ENCODE peak calls at places on chromosome 7, in five cellular contexts. M, K, D, Q and X are unnamed samples.

GRCh38 chr7:50335795-50336754 is 31.6 kb downstream of the IKZF1 start:
- DNase-seq in D (no peak), Q (no peak), K (no peak), M (no peak), X (no peak)

GRCh38 chr7:29161226-29161625 is 14.9 kb upstream of the CPVL start:
- DNase-seq in K (no peak), D (no peak), Q (no peak), M (no peak), X (no peak)

GRCh38 chr7:5667391-5667790 is 114.1 kb downstream of the RNF216 start:
- DNase-seq in Q (no peak), K (no peak), D (peak; percentile 53), M (no peak), X (no peak)

GRCh38 chr7:41979834-41980307 is 257.1 kb downstream of the GLI3 start:
- DNase-seq in D (no peak), M (no peak), Q (peak; percentile 79), K (no peak), X (no peak)

GRCh38 chr7:2474224-2474623 is 2.0 kb downstream of the GRIFIN start:
- DNase-seq in D (peak; percentile 73), K (no peak), Q (no peak), M (no peak), X (no peak)

GRCh38 chr7:114051871-114052324 is 133.1 kb upstream of the PPP1R3A start:
- DNase-seq in K (no peak), M (no peak), Q (no peak), D (no peak), X (no peak)

GRCh38 chr7:78357709-78358108 is 559.1 kb downstream of the PHTF2 start:
- DNase-seq in K (no peak), D (no peak), M (no peak), Q (no peak), X (no peak)

GRCh38 chr7:123879628-123880027 is 34.7 kb downstream of the HYAL4 start:
- DNase-seq in K (no peak), Q (no peak), D (no peak), M (no peak), X (no peak)

GRCh38 chr7:66729274-66729673 is 11.3 kb upstream of the RABGEF1 start:
- DNase-seq in K (no peak), D (no peak), Q (no peak), M (no peak), X (no peak)

GRCh38 chr7:139850906-139851305 is 21.8 kb downstream of the TBXAS1 start:
- DNase-seq in K (no peak), M (no peak), D (no peak), Q (no peak), X (no peak)

GRCh38 chr7:139734395-139734794 is 43.4 kb downstream of the HIPK2 start:
- DNase-seq in M (no peak), D (peak; percentile 59), Q (peak; percentile 99), K (no peak), X (no peak)

GRCh38 chr7:35781767-35782515 is 18.9 kb upstream of the SEPTIN7 start:
- DNase-seq in K (no peak), Q (no peak), M (no peak), D (no peak), X (no peak)

GRCh38 chr7:2009541-2010001 is 223.2 kb downstream of the MAD1L1 start:
- DNase-seq in K (peak; percentile 52), D (peak; percentile 90), M (no peak), Q (no peak), X (no peak)

GRCh38 chr7:148575640-148576411 is 14.7 kb upstream of the C7orf33 start:
- DNase-seq in M (peak; percentile 33), K (peak; percentile 59), Q (peak; percentile 70), D (peak; percentile 62), X (peak; percentile 32)
- TF ChIP-seq CTCF in M (no peak), K (peak; percentile 86), Q (peak; percentile 88), D (peak; percentile 93), X (peak; percentile 46)

DNA sequence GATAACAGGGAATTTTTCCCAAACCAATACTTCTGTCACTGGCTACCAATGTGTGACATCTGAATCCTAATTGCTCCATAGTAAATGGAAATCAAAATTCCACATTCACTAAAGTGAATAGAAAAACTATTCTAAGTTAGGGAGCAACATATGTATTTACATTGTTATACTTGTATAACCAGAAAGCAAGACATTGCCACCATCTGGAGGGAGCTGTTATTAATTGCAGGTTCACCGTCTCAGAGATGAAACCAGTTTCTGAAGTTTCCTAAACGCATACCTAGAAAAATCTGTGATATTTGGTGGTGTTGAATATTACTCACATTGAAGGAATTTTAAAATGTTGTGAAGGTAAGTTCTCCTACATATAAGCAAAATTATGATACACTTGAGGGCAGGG is 390.1 kb downstream of the NXPH1 start:
- DNase-seq in Q (no peak), M (no peak), K (no peak), D (no peak), X (no peak)
- TF ChIP-seq CTCF in Q (no peak), M (no peak), K (no peak), D (no peak), X (no peak)

DNA sequence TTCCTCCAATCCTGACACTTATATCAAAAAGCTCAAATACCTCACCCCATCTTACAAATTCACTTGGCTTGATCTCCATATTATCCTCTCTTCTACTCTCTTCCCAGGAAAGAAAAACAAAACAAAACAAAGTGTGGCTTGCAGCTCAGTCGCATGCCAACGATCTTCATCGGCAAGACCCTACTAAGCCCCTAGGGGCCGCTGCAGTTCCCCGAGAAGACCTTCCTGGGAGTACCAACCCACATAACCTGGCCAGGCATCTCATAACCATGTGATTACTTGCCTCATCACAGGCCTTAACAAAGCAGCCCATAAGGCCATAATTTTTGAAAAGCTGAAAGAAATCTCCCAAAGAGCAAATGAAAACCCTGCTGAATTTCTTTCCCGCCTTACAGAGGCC is 103.7 kb downstream of the ZNF92 start:
- DNase-seq in K (no peak), D (no peak), M (no peak), Q (no peak), X (no peak)
- TF ChIP-seq CTCF in K (no peak), D (peak; percentile 6), M (no peak), Q (no peak), X (no peak)

GRCh38 chr7:74059037-74059436 is 24.6 kb upstream of the LIMK1 start:
- DNase-seq in Q (no peak), M (no peak), D (peak; percentile 29), K (no peak), X (no peak)

GRCh38 chr7:74061840-74062539 is 21.6 kb upstream of the LIMK1 start:
- DNase-seq in Q (peak; percentile 96), K (peak; percentile 93), D (peak; percentile 99), M (peak; percentile 84), X (peak; percentile 90)

GRCh38 chr7:74058486-74058885 is 25.1 kb upstream of the LIMK1 start:
- DNase-seq in Q (no peak), D (peak; percentile 38), M (no peak), K (peak; percentile 33), X (no peak)

GRCh38 chr7:74057987-74058386 is 25.6 kb upstream of the LIMK1 start:
- DNase-seq in M (no peak), Q (no peak), K (no peak), D (no peak), X (no peak)

DNA sequence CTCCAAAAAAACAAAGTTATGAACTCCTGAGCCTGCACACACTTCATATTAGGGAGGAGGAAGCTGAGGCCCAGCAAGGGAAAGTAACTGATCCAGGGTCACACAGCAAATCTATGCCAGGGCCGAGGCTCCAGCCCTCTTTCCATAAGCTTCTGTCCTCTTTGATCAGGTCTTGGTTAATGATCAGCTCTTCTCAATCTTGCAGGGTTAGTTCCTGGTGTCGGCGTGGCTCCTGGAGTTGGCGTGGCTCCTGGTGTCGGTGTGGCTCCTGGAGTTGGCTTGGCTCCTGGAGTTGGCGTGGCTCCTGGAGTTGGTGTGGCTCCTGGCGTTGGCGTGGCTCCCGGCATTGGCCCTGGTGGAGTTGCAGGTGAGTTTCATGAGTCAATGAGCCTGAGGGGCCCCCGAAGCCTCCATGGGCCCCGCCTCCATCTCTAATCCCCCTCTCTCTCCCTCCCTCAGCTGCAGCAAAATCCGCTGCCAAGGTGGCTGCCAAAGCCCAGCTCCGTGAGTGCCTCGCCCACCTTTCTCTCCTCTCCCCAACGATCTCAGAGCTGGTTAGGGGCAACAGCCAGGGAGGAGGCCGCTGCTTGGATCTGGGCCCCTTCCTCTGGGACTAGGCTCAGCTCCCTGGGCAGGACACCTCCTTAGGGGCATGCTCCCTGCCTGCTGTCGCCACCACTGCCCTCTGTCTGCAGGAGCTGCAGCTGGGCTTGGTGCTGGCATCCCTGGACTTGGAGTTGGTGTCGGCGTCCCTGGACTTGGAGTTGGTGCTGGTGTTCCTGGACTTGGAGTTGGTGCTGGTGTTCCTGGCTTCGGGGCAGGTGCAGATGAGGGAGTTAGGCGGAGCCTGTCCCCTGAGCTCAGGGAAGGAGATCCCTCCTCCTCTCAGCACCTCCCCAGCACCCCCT is 23.7 kb upstream of the LIMK1 start:
- DNase-seq in D (peak; percentile 75), Q (no peak), M (peak; percentile 83), K (peak; percentile 99), X (peak; percentile 51)
- TF ChIP-seq CTCF in D (no peak), Q (no peak), M (no peak), K (no peak), X (no peak)

GRCh38 chr7:149872419-149873073 is 1.2 kb upstream of the ATP6V0E2 start:
- DNase-seq in D (peak; percentile 98), K (peak; percentile 70), Q (peak; percentile 76), M (peak; percentile 81), X (peak; percentile 74)
- TF ChIP-seq CTCF in D (no peak), K (no peak), Q (peak; percentile 12), M (no peak), X (no peak)

DNA sequence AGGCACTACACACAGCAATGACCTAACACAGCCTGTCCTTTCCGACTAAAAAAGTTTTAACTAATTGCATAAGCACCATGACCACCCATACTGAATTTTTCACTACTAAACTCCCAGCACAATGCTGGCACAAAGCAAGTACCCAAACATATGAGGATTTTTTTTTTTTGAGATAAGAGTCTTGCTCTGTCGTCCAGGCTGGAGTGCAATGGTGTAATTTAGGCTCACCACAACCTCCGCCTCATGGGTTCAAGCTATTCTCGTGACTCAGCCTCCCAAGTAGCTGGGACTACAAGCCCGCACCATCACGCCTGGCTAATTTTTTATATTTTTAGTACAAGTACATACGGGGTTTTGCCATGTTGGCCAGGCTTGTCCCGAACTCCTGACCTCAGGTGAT is 5.1 kb downstream of the UBE2H start:
- DNase-seq in M (no peak), K (no peak), D (no peak), Q (peak; percentile 70), X (peak; percentile 23)
- TF ChIP-seq CTCF in M (no peak), K (no peak), D (no peak), Q (no peak), X (no peak)